ENCODE peak calls at places on chromosomes 16 and 17, in nine cellular contexts. One of them, this sample, is unnamed.

GRCh38 chr17:71084219-71084618 is 914.9 kb downstream of the KCNJ2 start:
- DNase-seq in AG10803: peak
- DNase-seq in K562: peak
- DNase-seq in upper lobe of right lung: no peak
- DNase-seq in B cell: no peak
- DNase-seq in fibroblast of villous mesenchyme: peak
- DNase-seq in HCT116: peak
- DNase-seq in CD4-positive, alpha-beta T cell: no peak
- DNase-seq in left ventricle myocardium inferior: no peak
- DNase-seq in this sample: no peak

GRCh38 chr16:19294156-19294649 is 8.7 kb downstream of the CLEC19A start:
- DNase-seq in AG10803: no peak
- DNase-seq in K562: no peak
- DNase-seq in upper lobe of right lung: peak
- DNase-seq in B cell: peak
- DNase-seq in fibroblast of villous mesenchyme: peak
- DNase-seq in HCT116: no peak
- DNase-seq in CD4-positive, alpha-beta T cell: no peak
- DNase-seq in left ventricle myocardium inferior: peak
- DNase-seq in this sample: no peak

GRCh38 chr17:67528751-67529436 is 151.8 kb downstream of the PITPNC1 start:
- DNase-seq in AG10803: peak
- DNase-seq in K562: no peak
- DNase-seq in upper lobe of right lung: peak
- DNase-seq in B cell: no peak
- DNase-seq in fibroblast of villous mesenchyme: peak
- DNase-seq in HCT116: peak
- DNase-seq in CD4-positive, alpha-beta T cell: no peak
- DNase-seq in left ventricle myocardium inferior: peak
- DNase-seq in this sample: peak

GRCh38 chr17:38869647-38870258 is at the start of gene LASP1:
- DNase-seq in AG10803: peak
- DNase-seq in K562: peak
- DNase-seq in upper lobe of right lung: peak
- DNase-seq in B cell: peak
- DNase-seq in fibroblast of villous mesenchyme: peak
- DNase-seq in HCT116: no peak
- DNase-seq in CD4-positive, alpha-beta T cell: peak
- DNase-seq in left ventricle myocardium inferior: peak
- DNase-seq in this sample: peak

GRCh38 chr17:15516150-15516549 is 47.1 kb downstream of the TVP23C start:
- DNase-seq in AG10803: peak
- DNase-seq in K562: no peak
- DNase-seq in upper lobe of right lung: no peak
- DNase-seq in B cell: no peak
- DNase-seq in fibroblast of villous mesenchyme: peak
- DNase-seq in HCT116: no peak
- DNase-seq in CD4-positive, alpha-beta T cell: no peak
- DNase-seq in left ventricle myocardium inferior: no peak
- DNase-seq in this sample: no peak

GRCh38 chr16:140175-140857 is 1.8 kb upstream of the NPRL3 start:
- DNase-seq in AG10803: no peak
- DNase-seq in K562: no peak
- DNase-seq in upper lobe of right lung: no peak
- DNase-seq in B cell: no peak
- DNase-seq in fibroblast of villous mesenchyme: no peak
- DNase-seq in HCT116: no peak
- DNase-seq in CD4-positive, alpha-beta T cell: no peak
- DNase-seq in left ventricle myocardium inferior: no peak
- DNase-seq in this sample: no peak

GRCh38 chr17:67365762-67366192 is 600 bp downstream of the PSMD12 start:
- DNase-seq in AG10803: peak
- DNase-seq in K562: peak
- DNase-seq in upper lobe of right lung: no peak
- DNase-seq in B cell: no peak
- DNase-seq in fibroblast of villous mesenchyme: peak
- DNase-seq in HCT116: no peak
- DNase-seq in CD4-positive, alpha-beta T cell: no peak
- DNase-seq in left ventricle myocardium inferior: no peak
- DNase-seq in this sample: no peak

GRCh38 chr17:33811006-33811760 is 443.9 kb upstream of the CCL2 start:
- DNase-seq in AG10803: no peak
- DNase-seq in K562: no peak
- DNase-seq in upper lobe of right lung: no peak
- DNase-seq in B cell: no peak
- DNase-seq in fibroblast of villous mesenchyme: no peak
- DNase-seq in HCT116: no peak
- DNase-seq in CD4-positive, alpha-beta T cell: no peak
- DNase-seq in left ventricle myocardium inferior: no peak
- DNase-seq in this sample: no peak

GRCh38 chr16:64089697-64090096 is 1032.2 kb downstream of the CDH11 start:
- DNase-seq in AG10803: peak
- DNase-seq in K562: no peak
- DNase-seq in upper lobe of right lung: no peak
- DNase-seq in B cell: no peak
- DNase-seq in fibroblast of villous mesenchyme: peak
- DNase-seq in HCT116: no peak
- DNase-seq in CD4-positive, alpha-beta T cell: no peak
- DNase-seq in left ventricle myocardium inferior: no peak
- DNase-seq in this sample: no peak
- TF ChIP-seq CTCF in AG10803: peak
- TF ChIP-seq CTCF in K562: no peak
- TF ChIP-seq CTCF in upper lobe of right lung: peak
- TF ChIP-seq CTCF in B cell: no peak
- TF ChIP-seq CTCF in fibroblast of villous mesenchyme: peak
- TF ChIP-seq CTCF in HCT116: no peak
- TF ChIP-seq CTCF in CD4-positive, alpha-beta T cell: no peak
- TF ChIP-seq CTCF in left ventricle myocardium inferior: peak
- TF ChIP-seq CTCF in this sample: peak

DNA sequence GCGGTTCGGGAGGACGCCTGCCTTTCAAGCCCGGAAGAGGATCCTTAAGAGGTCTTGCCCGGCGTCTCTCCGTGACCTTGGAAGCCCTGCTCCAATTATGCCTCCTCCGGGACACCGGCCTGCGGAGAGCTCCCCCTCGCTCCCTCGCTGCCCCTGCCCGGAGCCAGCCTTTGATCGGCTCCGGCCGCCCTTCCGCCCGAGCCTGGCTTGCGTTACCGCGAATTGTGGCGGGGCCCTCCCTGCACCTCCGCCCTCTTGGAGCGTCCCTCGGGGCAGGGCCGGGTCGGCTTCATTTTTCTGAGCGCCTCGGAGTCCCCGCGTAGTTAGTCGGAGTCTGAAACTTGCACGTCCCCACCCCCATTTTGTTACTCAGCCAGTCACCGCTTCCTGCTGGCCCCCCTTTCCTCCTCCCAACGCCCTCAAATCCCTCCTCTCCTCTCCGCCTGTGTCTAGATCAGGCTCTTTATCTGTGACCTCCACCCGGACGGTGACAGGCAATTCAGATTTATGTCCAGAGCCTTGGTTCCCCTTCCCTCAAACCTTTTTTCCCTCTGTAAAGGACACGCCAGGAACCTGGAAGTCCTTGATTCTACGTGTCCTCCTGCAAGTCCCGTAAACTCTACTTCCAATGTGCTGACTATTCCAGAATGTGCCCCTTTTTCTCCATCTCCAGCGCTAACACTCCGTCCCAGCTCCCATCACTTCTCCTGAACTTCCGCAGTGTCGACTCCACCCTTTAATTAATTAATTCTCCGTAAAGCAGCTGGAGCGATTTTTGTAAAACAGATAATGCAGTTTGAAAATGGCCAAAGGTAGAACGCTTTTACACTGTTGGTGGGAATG is 569 bp upstream of the RABEP2 start:
- DNase-seq in AG10803: peak
- DNase-seq in K562: peak
- DNase-seq in upper lobe of right lung: no peak
- DNase-seq in B cell: peak
- DNase-seq in fibroblast of villous mesenchyme: peak
- DNase-seq in HCT116: peak
- DNase-seq in CD4-positive, alpha-beta T cell: peak
- DNase-seq in left ventricle myocardium inferior: peak
- DNase-seq in this sample: no peak
- TF ChIP-seq CTCF in AG10803: no peak
- TF ChIP-seq CTCF in K562: no peak
- TF ChIP-seq CTCF in upper lobe of right lung: no peak
- TF ChIP-seq CTCF in B cell: no peak
- TF ChIP-seq CTCF in fibroblast of villous mesenchyme: no peak
- TF ChIP-seq CTCF in HCT116: no peak
- TF ChIP-seq CTCF in CD4-positive, alpha-beta T cell: no peak
- TF ChIP-seq CTCF in left ventricle myocardium inferior: peak
- TF ChIP-seq CTCF in this sample: no peak

GRCh38 chr16:66444049-66444481 is 17.0 kb downstream of the BEAN1 start:
- DNase-seq in AG10803: no peak
- DNase-seq in K562: no peak
- DNase-seq in upper lobe of right lung: no peak
- DNase-seq in B cell: no peak
- DNase-seq in fibroblast of villous mesenchyme: no peak
- DNase-seq in HCT116: no peak
- DNase-seq in CD4-positive, alpha-beta T cell: no peak
- DNase-seq in left ventricle myocardium inferior: no peak
- DNase-seq in this sample: no peak
- TF ChIP-seq CTCF in AG10803: no peak
- TF ChIP-seq CTCF in K562: peak
- TF ChIP-seq CTCF in upper lobe of right lung: no peak
- TF ChIP-seq CTCF in B cell: no peak
- TF ChIP-seq CTCF in fibroblast of villous mesenchyme: peak
- TF ChIP-seq CTCF in HCT116: peak
- TF ChIP-seq CTCF in CD4-positive, alpha-beta T cell: no peak
- TF ChIP-seq CTCF in left ventricle myocardium inferior: peak
- TF ChIP-seq CTCF in this sample: peak

GRCh38 chr16:8798174-8798527 is 512 bp downstream of the PMM2 start:
- DNase-seq in AG10803: peak
- DNase-seq in K562: peak
- DNase-seq in upper lobe of right lung: no peak
- DNase-seq in B cell: no peak
- DNase-seq in fibroblast of villous mesenchyme: no peak
- DNase-seq in HCT116: peak
- DNase-seq in CD4-positive, alpha-beta T cell: no peak
- DNase-seq in left ventricle myocardium inferior: no peak
- DNase-seq in this sample: no peak

GRCh38 chr16:8795818-8796217 is 1.6 kb downstream of the TMEM186 start:
- DNase-seq in AG10803: no peak
- DNase-seq in K562: no peak
- DNase-seq in upper lobe of right lung: no peak
- DNase-seq in B cell: no peak
- DNase-seq in fibroblast of villous mesenchyme: no peak
- DNase-seq in HCT116: no peak
- DNase-seq in CD4-positive, alpha-beta T cell: no peak
- DNase-seq in left ventricle myocardium inferior: no peak
- DNase-seq in this sample: no peak

GRCh38 chr16:8798535-8799157 is 1.0 kb downstream of the PMM2 start:
- DNase-seq in AG10803: no peak
- DNase-seq in K562: no peak
- DNase-seq in upper lobe of right lung: no peak
- DNase-seq in B cell: no peak
- DNase-seq in fibroblast of villous mesenchyme: no peak
- DNase-seq in HCT116: no peak
- DNase-seq in CD4-positive, alpha-beta T cell: no peak
- DNase-seq in left ventricle myocardium inferior: no peak
- DNase-seq in this sample: no peak

GRCh38 chr16:8796469-8797363 is 723 bp downstream of the TMEM186 start:
- DNase-seq in AG10803: peak
- DNase-seq in K562: no peak
- DNase-seq in upper lobe of right lung: no peak
- DNase-seq in B cell: no peak
- DNase-seq in fibroblast of villous mesenchyme: no peak
- DNase-seq in HCT116: no peak
- DNase-seq in CD4-positive, alpha-beta T cell: no peak
- DNase-seq in left ventricle myocardium inferior: no peak
- DNase-seq in this sample: no peak

DNA sequence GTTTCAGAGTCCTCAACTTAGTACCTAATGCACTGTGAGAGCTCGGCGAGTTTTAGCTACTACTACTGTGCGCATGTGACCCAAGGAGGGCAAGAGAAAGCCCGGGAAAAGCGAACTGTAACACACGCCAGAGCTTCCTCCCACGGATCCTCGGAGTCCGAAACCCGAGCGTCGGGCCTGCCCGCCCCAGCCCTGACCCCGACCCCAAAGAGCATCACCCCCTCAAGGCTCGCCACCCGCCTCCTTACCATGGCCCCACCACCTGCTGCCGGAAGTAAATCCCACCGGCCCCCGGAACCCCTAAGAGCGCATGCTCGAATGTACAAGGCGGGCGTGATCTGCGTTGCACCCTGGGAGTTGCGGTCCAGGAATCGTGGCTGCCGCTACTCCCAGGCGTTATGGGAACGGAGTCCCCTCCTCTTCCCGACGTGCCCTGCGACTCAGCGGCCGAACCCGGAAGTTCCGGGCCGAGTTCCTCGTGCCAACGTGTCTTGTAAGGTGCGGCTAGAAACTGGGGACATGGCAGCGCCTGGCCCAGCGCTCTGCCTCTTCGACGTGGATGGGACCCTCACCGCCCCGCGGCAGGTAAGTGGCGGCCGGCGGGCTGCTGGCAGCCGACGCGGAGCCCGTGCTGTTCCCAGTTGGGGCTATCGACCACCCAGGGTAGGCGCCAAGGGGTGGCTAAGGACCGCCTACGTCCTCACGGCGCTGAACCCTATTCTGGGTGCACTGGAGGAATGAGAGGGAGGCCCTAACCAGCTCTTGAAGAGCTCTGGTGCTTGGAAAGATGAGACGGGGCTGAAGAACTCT is at the start of the genes PMM2 and TMEM186:
- DNase-seq in AG10803: peak
- DNase-seq in K562: peak
- DNase-seq in upper lobe of right lung: peak
- DNase-seq in B cell: peak
- DNase-seq in fibroblast of villous mesenchyme: peak
- DNase-seq in HCT116: peak
- DNase-seq in CD4-positive, alpha-beta T cell: peak
- DNase-seq in left ventricle myocardium inferior: peak
- DNase-seq in this sample: peak
- TF ChIP-seq CTCF in AG10803: no peak
- TF ChIP-seq CTCF in K562: no peak
- TF ChIP-seq CTCF in upper lobe of right lung: no peak
- TF ChIP-seq CTCF in B cell: no peak
- TF ChIP-seq CTCF in fibroblast of villous mesenchyme: no peak
- TF ChIP-seq CTCF in HCT116: no peak
- TF ChIP-seq CTCF in CD4-positive, alpha-beta T cell: no peak
- TF ChIP-seq CTCF in left ventricle myocardium inferior: no peak
- TF ChIP-seq CTCF in this sample: no peak

DNA sequence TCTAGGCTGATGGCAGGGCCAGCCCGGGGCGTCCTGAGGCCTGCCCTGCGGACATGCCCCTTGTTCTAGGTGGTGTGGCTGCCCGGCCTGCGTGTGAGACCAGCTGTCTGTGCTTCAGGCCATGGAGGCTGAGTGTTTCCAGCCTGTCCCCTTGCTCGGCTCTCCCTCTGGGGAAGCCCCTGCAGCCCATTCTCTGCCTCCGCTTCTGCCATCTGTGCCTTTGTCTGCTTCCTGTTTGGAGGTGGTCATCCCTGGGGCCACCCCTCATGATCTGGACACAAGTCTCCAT is 184.7 kb downstream of the SEC14L1 start:
- DNase-seq in AG10803: no peak
- DNase-seq in K562: no peak
- DNase-seq in upper lobe of right lung: no peak
- DNase-seq in B cell: peak
- DNase-seq in fibroblast of villous mesenchyme: no peak
- DNase-seq in HCT116: no peak
- DNase-seq in CD4-positive, alpha-beta T cell: no peak
- DNase-seq in left ventricle myocardium inferior: no peak
- DNase-seq in this sample: no peak
- TF ChIP-seq CTCF in AG10803: no peak
- TF ChIP-seq CTCF in K562: no peak
- TF ChIP-seq CTCF in upper lobe of right lung: no peak
- TF ChIP-seq CTCF in B cell: no peak
- TF ChIP-seq CTCF in fibroblast of villous mesenchyme: no peak
- TF ChIP-seq CTCF in HCT116: no peak
- TF ChIP-seq CTCF in CD4-positive, alpha-beta T cell: no peak
- TF ChIP-seq CTCF in left ventricle myocardium inferior: no peak
- TF ChIP-seq CTCF in this sample: no peak

GRCh38 chr16:1225051-1225451 is at the start of gene TPSG1:
- DNase-seq in AG10803: no peak
- DNase-seq in K562: no peak
- DNase-seq in upper lobe of right lung: no peak
- DNase-seq in B cell: no peak
- DNase-seq in fibroblast of villous mesenchyme: no peak
- DNase-seq in HCT116: no peak
- DNase-seq in CD4-positive, alpha-beta T cell: no peak
- DNase-seq in left ventricle myocardium inferior: no peak
- DNase-seq in this sample: no peak
- TF ChIP-seq CTCF in AG10803: no peak
- TF ChIP-seq CTCF in K562: no peak
- TF ChIP-seq CTCF in upper lobe of right lung: no peak
- TF ChIP-seq CTCF in B cell: no peak
- TF ChIP-seq CTCF in fibroblast of villous mesenchyme: no peak
- TF ChIP-seq CTCF in HCT116: no peak
- TF ChIP-seq CTCF in CD4-positive, alpha-beta T cell: no peak
- TF ChIP-seq CTCF in left ventricle myocardium inferior: no peak
- TF ChIP-seq CTCF in this sample: no peak